ENCODE peak calls at places on chromosomes 4 and X, in five cellular contexts. T is K562, D is SK-N-SH, Y is GM12878, F is HepG2. P is an unnamed sample.

GRCh38 chr4:55386073-55386472 is 9.7 kb upstream of the TMEM165 start:
- DNase-seq in D (peak), F (peak), T (peak), Y (no peak), P (no peak)

GRCh38 chr4:124061413-124061812 is 651.1 kb downstream of the ANKRD50 start:
- DNase-seq in D (no peak), Y (no peak), F (no peak), T (no peak), P (no peak)

GRCh38 chr4:155762351-155762750 is 3.5 kb downstream of the GUCY1B1 start:
- DNase-seq in D (no peak), T (no peak), F (no peak), Y (no peak), P (no peak)

GRCh38 chr4:171813195-171813955 is at the start of gene GALNTL6:
- DNase-seq in Y (no peak), D (peak), F (no peak), T (no peak), P (no peak)

GRCh38 chr4:147326581-147326980 is 154.3 kb upstream of the EDNRA start:
- DNase-seq in T (no peak), Y (no peak), F (no peak), D (no peak), P (no peak)

GRCh38 chrX:41304178-41304577 is 29.8 kb upstream of the DDX3X start:
- DNase-seq in D (no peak), F (no peak), T (no peak), Y (no peak), P (no peak)

GRCh38 chr4:123415977-123416376 is 19.4 kb downstream of the SPRY1 start:
- DNase-seq in T (no peak), D (no peak), Y (no peak), F (peak), P (peak)

GRCh38 chrX:121254336-121254735 is 206.9 kb downstream of the GLUD2 start:
- DNase-seq in Y (no peak), F (peak), D (no peak), T (no peak), P (no peak)

GRCh38 chr4:145904413-145905177 is 34.0 kb downstream of the ZNF827 start:
- DNase-seq in T (no peak), D (no peak), Y (no peak), F (no peak), P (no peak)

GRCh38 chr4:2698951-2699505 is 57.1 kb downstream of the TNIP2 start:
- DNase-seq in T (no peak), Y (no peak), F (no peak), D (no peak), P (no peak)

DNA sequence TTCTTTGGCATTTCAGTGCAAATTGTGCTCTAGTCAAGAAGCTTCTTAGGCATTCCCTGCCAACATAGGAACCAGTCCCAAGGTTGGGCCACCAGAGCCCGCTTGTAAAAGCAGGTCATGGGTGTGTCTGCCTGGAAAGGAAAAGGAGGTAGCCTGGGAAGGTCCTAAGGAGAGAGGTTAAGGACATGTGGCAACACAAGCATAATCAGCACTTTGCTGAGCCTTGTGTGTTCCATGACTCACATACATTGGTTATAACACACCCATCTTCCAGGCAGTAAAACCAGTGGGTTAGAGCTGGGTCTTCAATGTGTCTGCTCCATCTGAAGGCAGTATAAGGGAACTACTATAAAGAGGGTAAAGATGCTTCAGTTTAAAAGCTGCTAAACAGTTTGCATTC is 165.0 kb downstream of the FHIP1A start:
- DNase-seq in T (no peak), D (no peak), Y (no peak), F (no peak), P (no peak)
- TF ChIP-seq REST in T (no peak), D (no peak), Y (no peak), F (no peak), P (no peak)

DNA sequence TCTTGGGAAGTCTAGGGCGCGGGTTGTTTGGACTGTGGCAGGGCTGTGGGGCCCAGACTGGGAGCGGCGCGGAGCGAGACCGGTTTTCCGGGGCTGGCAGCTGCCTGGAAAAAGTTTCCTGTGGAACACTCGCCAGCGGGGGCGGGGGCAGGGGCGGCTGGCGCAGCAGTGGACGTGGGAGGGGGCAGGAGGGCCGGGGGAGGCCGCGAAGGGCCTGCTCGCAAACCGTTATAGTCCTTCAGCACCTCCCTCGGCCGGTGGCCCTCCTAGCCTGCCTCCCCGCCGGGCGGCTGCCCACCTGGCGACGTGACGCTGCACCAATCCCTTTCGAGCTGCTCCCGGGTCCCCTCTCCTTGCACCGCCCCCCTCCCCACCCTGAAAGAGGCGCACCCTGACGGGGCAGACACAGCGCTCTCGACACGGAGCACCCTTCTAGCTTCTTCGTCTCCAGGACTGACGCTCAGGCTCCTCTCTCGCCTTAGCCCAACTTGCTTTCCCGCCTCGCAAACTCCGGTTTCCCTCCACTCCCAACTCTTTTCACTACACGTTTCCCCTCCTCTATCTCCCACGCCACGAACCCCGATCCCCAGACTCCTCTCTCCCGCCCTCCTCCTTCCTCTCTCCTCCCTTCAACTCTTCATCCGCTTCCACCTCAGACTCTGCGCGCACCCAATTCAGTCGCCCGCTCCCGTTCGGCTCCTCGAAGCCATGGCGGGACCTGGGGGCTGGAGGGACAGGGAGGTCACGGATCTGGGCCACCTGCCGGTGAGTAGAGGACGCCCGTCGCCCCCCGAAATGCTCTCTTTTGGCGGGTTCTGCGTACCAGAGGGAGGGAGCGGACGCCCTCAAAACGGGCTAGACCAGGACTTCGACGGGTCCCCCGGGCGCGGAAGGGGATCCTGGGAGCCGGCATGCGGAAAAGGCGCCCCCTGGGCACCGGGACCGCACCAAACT is at the start of gene NRK:
- DNase-seq in D (peak), F (no peak), Y (no peak), T (no peak), P (no peak)
- H3K4me3 ChIP-seq in D (no peak), F (no peak), Y (no peak), T (no peak), P (no peak)

GRCh38 chr4:102612824-102613366 is 111.7 kb downstream of the NFKB1 start:
- DNase-seq in D (no peak), T (no peak), Y (no peak), F (no peak), P (no peak)
- TF ChIP-seq GABPA in D (no peak), T (no peak), Y (no peak), F (no peak), P (no peak)

GRCh38 chrX:72393836-72394517 is 88.3 kb upstream of the CITED1 start:
- DNase-seq in D (no peak), Y (no peak), T (no peak), F (no peak), P (no peak)

GRCh38 chrX:72392816-72393800 is 87.4 kb upstream of the CITED1 start:
- DNase-seq in D (no peak), F (no peak), Y (no peak), T (no peak), P (no peak)

GRCh38 chrX:72396117-72396516 is 90.4 kb upstream of the CITED1 start:
- DNase-seq in D (no peak), T (no peak), F (no peak), Y (no peak), P (no peak)

GRCh38 chrX:72394518-72395163 is 88.9 kb upstream of the CITED1 start:
- DNase-seq in F (no peak), D (no peak), Y (no peak), T (no peak), P (no peak)

DNA sequence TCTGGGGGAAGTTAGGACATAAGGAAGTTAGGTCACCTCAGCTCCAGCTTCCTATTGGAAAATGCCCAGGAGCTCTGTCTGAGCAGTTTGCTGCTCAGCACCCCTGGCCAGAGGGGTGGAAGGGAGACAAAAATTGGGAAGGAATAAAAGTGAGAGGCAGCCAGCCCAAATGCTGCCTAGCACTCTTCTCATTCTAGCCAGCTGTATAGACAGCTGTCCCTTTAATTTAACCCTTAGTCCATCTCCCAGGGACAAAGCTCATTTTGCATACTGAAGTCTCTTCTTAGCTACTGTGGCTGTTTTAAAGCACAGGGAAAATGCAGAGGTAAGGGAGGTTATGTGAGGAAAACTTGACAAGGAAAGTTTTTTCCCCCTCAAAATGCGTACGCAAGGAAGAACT is 89.5 kb upstream of the CITED1 start:
- DNase-seq in Y (no peak), D (no peak), F (no peak), T (no peak), P (no peak)
- TF ChIP-seq REST in Y (no peak), D (no peak), F (no peak), T (no peak), P (no peak)

GRCh38 chr4:37982736-37983135 is 22.5 kb downstream of the PTTG2 start:
- DNase-seq in Y (no peak), T (no peak), F (no peak), D (no peak), P (no peak)
- H3K4me3 ChIP-seq in Y (no peak), T (no peak), F (no peak), D (no peak), P (no peak)

P was measured in HL-60.